ENCODE peak calls at places on chromosomes 11 and 22, in ten cellular contexts. One of them, this sample, is unnamed.
A peak's percentile ranks its signal among the peaks of the same experiment; 100 is the strongest.

GRCh38 chr11:77322926-77323590 is 21.6 kb upstream of the GDPD4 start:
- DNase-seq in transverse colon: no peak
- DNase-seq in T-cell: no peak
- DNase-seq in CD4-positive, alpha-beta memory T cell: no peak
- DNase-seq in AG10803: peak; percentile 35
- DNase-seq in stimulated activated CD4-positive, alpha-beta T cell treated with anti-CD3 and anti-CD28 coated beads, TNF-alpha, amount 100 ng/mL, for 48 hours: no peak
- DNase-seq in IMR-90: peak; percentile 57
- DNase-seq in sigmoid colon: no peak
- DNase-seq in GM12865: no peak
- DNase-seq in esophagus squamous epithelium: no peak
- DNase-seq in this sample: no peak

GRCh38 chr11:70075836-70076235 is 2.3 kb upstream of the ANO1 start:
- DNase-seq in transverse colon: no peak
- DNase-seq in T-cell: no peak
- DNase-seq in CD4-positive, alpha-beta memory T cell: no peak
- DNase-seq in AG10803: no peak
- DNase-seq in stimulated activated CD4-positive, alpha-beta T cell treated with anti-CD3 and anti-CD28 coated beads, TNF-alpha, amount 100 ng/mL, for 48 hours: no peak
- DNase-seq in IMR-90: no peak
- DNase-seq in sigmoid colon: peak; percentile 42
- DNase-seq in GM12865: no peak
- DNase-seq in esophagus squamous epithelium: no peak
- DNase-seq in this sample: no peak

GRCh38 chr11:61477126-61477525 is 31.4 kb upstream of the LRRC10B start:
- DNase-seq in transverse colon: no peak
- DNase-seq in T-cell: no peak
- DNase-seq in CD4-positive, alpha-beta memory T cell: no peak
- DNase-seq in AG10803: no peak
- DNase-seq in stimulated activated CD4-positive, alpha-beta T cell treated with anti-CD3 and anti-CD28 coated beads, TNF-alpha, amount 100 ng/mL, for 48 hours: no peak
- DNase-seq in IMR-90: no peak
- DNase-seq in sigmoid colon: no peak
- DNase-seq in GM12865: no peak
- DNase-seq in esophagus squamous epithelium: no peak
- DNase-seq in this sample: no peak

GRCh38 chr11:123642435-123642834 is 12.0 kb downstream of the SCN3B start:
- DNase-seq in transverse colon: no peak
- DNase-seq in T-cell: no peak
- DNase-seq in CD4-positive, alpha-beta memory T cell: no peak
- DNase-seq in AG10803: no peak
- DNase-seq in stimulated activated CD4-positive, alpha-beta T cell treated with anti-CD3 and anti-CD28 coated beads, TNF-alpha, amount 100 ng/mL, for 48 hours: no peak
- DNase-seq in IMR-90: no peak
- DNase-seq in sigmoid colon: no peak
- DNase-seq in GM12865: no peak
- DNase-seq in esophagus squamous epithelium: no peak
- DNase-seq in this sample: no peak

GRCh38 chr11:45167283-45167682 is 20.8 kb downstream of the PRDM11 start:
- DNase-seq in transverse colon: no peak
- DNase-seq in T-cell: no peak
- DNase-seq in CD4-positive, alpha-beta memory T cell: no peak
- DNase-seq in AG10803: no peak
- DNase-seq in stimulated activated CD4-positive, alpha-beta T cell treated with anti-CD3 and anti-CD28 coated beads, TNF-alpha, amount 100 ng/mL, for 48 hours: no peak
- DNase-seq in IMR-90: no peak
- DNase-seq in sigmoid colon: no peak
- DNase-seq in GM12865: no peak
- DNase-seq in esophagus squamous epithelium: no peak
- DNase-seq in this sample: no peak

GRCh38 chr11:34342008-34342533 is 15.7 kb downstream of the ABTB2 start:
- DNase-seq in transverse colon: peak; percentile 60
- DNase-seq in T-cell: no peak
- DNase-seq in CD4-positive, alpha-beta memory T cell: no peak
- DNase-seq in AG10803: peak; percentile 84
- DNase-seq in stimulated activated CD4-positive, alpha-beta T cell treated with anti-CD3 and anti-CD28 coated beads, TNF-alpha, amount 100 ng/mL, for 48 hours: no peak
- DNase-seq in IMR-90: peak; percentile 38
- DNase-seq in sigmoid colon: peak; percentile 67
- DNase-seq in GM12865: no peak
- DNase-seq in esophagus squamous epithelium: no peak
- DNase-seq in this sample: no peak

GRCh38 chr11:92376146-92376599 is 151.6 kb downstream of the FAT3 start:
- DNase-seq in transverse colon: no peak
- DNase-seq in T-cell: no peak
- DNase-seq in CD4-positive, alpha-beta memory T cell: no peak
- DNase-seq in AG10803: peak; percentile 37
- DNase-seq in stimulated activated CD4-positive, alpha-beta T cell treated with anti-CD3 and anti-CD28 coated beads, TNF-alpha, amount 100 ng/mL, for 48 hours: no peak
- DNase-seq in IMR-90: peak; percentile 83
- DNase-seq in sigmoid colon: no peak
- DNase-seq in GM12865: no peak
- DNase-seq in esophagus squamous epithelium: no peak
- DNase-seq in this sample: no peak

GRCh38 chr11:128488471-128488870 is 98.9 kb downstream of the ETS1 start:
- DNase-seq in transverse colon: no peak
- DNase-seq in T-cell: no peak
- DNase-seq in CD4-positive, alpha-beta memory T cell: no peak
- DNase-seq in AG10803: peak; percentile 98
- DNase-seq in stimulated activated CD4-positive, alpha-beta T cell treated with anti-CD3 and anti-CD28 coated beads, TNF-alpha, amount 100 ng/mL, for 48 hours: no peak
- DNase-seq in IMR-90: peak; percentile 98
- DNase-seq in sigmoid colon: no peak
- DNase-seq in GM12865: no peak
- DNase-seq in esophagus squamous epithelium: no peak
- DNase-seq in this sample: no peak

GRCh38 chr11:15845261-15845660 is 511.1 kb downstream of the SOX6 start:
- DNase-seq in transverse colon: no peak
- DNase-seq in T-cell: no peak
- DNase-seq in CD4-positive, alpha-beta memory T cell: no peak
- DNase-seq in AG10803: no peak
- DNase-seq in stimulated activated CD4-positive, alpha-beta T cell treated with anti-CD3 and anti-CD28 coated beads, TNF-alpha, amount 100 ng/mL, for 48 hours: no peak
- DNase-seq in IMR-90: no peak
- DNase-seq in sigmoid colon: no peak
- DNase-seq in GM12865: no peak
- DNase-seq in esophagus squamous epithelium: no peak
- DNase-seq in this sample: no peak

GRCh38 chr11:112227002-112227401 is 774 bp downstream of the PTS start:
- DNase-seq in transverse colon: no peak
- DNase-seq in T-cell: no peak
- DNase-seq in CD4-positive, alpha-beta memory T cell: no peak
- DNase-seq in AG10803: peak; percentile 52
- DNase-seq in stimulated activated CD4-positive, alpha-beta T cell treated with anti-CD3 and anti-CD28 coated beads, TNF-alpha, amount 100 ng/mL, for 48 hours: no peak
- DNase-seq in IMR-90: peak; percentile 48
- DNase-seq in sigmoid colon: no peak
- DNase-seq in GM12865: no peak
- DNase-seq in esophagus squamous epithelium: no peak
- DNase-seq in this sample: no peak

GRCh38 chr11:107598225-107599139 is 7.5 kb downstream of the ELMOD1 start:
- DNase-seq in transverse colon: no peak
- DNase-seq in T-cell: no peak
- DNase-seq in CD4-positive, alpha-beta memory T cell: no peak
- DNase-seq in AG10803: no peak
- DNase-seq in stimulated activated CD4-positive, alpha-beta T cell treated with anti-CD3 and anti-CD28 coated beads, TNF-alpha, amount 100 ng/mL, for 48 hours: no peak
- DNase-seq in IMR-90: no peak
- DNase-seq in sigmoid colon: no peak
- DNase-seq in GM12865: peak; percentile 32
- DNase-seq in esophagus squamous epithelium: no peak
- DNase-seq in this sample: no peak

GRCh38 chr22:29737251-29738117 is 17.7 kb downstream of the CABP7 start:
- DNase-seq in transverse colon: no peak
- DNase-seq in T-cell: no peak
- DNase-seq in CD4-positive, alpha-beta memory T cell: no peak
- DNase-seq in AG10803: no peak
- DNase-seq in stimulated activated CD4-positive, alpha-beta T cell treated with anti-CD3 and anti-CD28 coated beads, TNF-alpha, amount 100 ng/mL, for 48 hours: no peak
- DNase-seq in IMR-90: no peak
- DNase-seq in sigmoid colon: no peak
- DNase-seq in GM12865: no peak
- DNase-seq in esophagus squamous epithelium: no peak
- DNase-seq in this sample: no peak

GRCh38 chr22:29625090-29625825 is 21.8 kb downstream of the NF2 start:
- DNase-seq in transverse colon: peak; percentile 34
- DNase-seq in T-cell: peak; percentile 13
- DNase-seq in CD4-positive, alpha-beta memory T cell: peak; percentile 41
- DNase-seq in AG10803: peak; percentile 93
- DNase-seq in stimulated activated CD4-positive, alpha-beta T cell treated with anti-CD3 and anti-CD28 coated beads, TNF-alpha, amount 100 ng/mL, for 48 hours: no peak
- DNase-seq in IMR-90: peak; percentile 85
- DNase-seq in sigmoid colon: peak; percentile 75
- DNase-seq in GM12865: peak; percentile 58
- DNase-seq in esophagus squamous epithelium: no peak
- DNase-seq in this sample: no peak

GRCh38 chr11:63635762-63636465 is 21.7 kb upstream of the PLAAT3 start:
- DNase-seq in transverse colon: peak; percentile 64
- DNase-seq in T-cell: peak; percentile 66
- DNase-seq in CD4-positive, alpha-beta memory T cell: peak; percentile 69
- DNase-seq in AG10803: peak; percentile 58
- DNase-seq in stimulated activated CD4-positive, alpha-beta T cell treated with anti-CD3 and anti-CD28 coated beads, TNF-alpha, amount 100 ng/mL, for 48 hours: peak; percentile 38
- DNase-seq in IMR-90: peak; percentile 63
- DNase-seq in sigmoid colon: peak; percentile 74
- DNase-seq in GM12865: peak; percentile 73
- DNase-seq in esophagus squamous epithelium: no peak
- DNase-seq in this sample: peak; percentile 48

GRCh38 chr11:43735931-43736330 is 55.4 kb downstream of the HSD17B12 start:
- DNase-seq in transverse colon: no peak
- DNase-seq in T-cell: no peak
- DNase-seq in CD4-positive, alpha-beta memory T cell: no peak
- DNase-seq in AG10803: peak; percentile 76
- DNase-seq in stimulated activated CD4-positive, alpha-beta T cell treated with anti-CD3 and anti-CD28 coated beads, TNF-alpha, amount 100 ng/mL, for 48 hours: no peak
- DNase-seq in IMR-90: peak; percentile 71
- DNase-seq in sigmoid colon: no peak
- DNase-seq in GM12865: no peak
- DNase-seq in esophagus squamous epithelium: no peak
- DNase-seq in this sample: no peak

GRCh38 chr11:554824-555499 is 5.6 kb downstream of the LMNTD2 start:
- DNase-seq in transverse colon: peak; percentile 81
- DNase-seq in T-cell: peak; percentile 65
- DNase-seq in CD4-positive, alpha-beta memory T cell: peak; percentile 77
- DNase-seq in AG10803: no peak
- DNase-seq in stimulated activated CD4-positive, alpha-beta T cell treated with anti-CD3 and anti-CD28 coated beads, TNF-alpha, amount 100 ng/mL, for 48 hours: no peak
- DNase-seq in IMR-90: no peak
- DNase-seq in sigmoid colon: no peak
- DNase-seq in GM12865: peak; percentile 88
- DNase-seq in esophagus squamous epithelium: no peak
- DNase-seq in this sample: peak; percentile 68

GRCh38 chr11:103904324-103904667 is 132.1 kb upstream of the DDI1 start:
- DNase-seq in transverse colon: no peak
- DNase-seq in T-cell: no peak
- DNase-seq in CD4-positive, alpha-beta memory T cell: no peak
- DNase-seq in AG10803: no peak
- DNase-seq in stimulated activated CD4-positive, alpha-beta T cell treated with anti-CD3 and anti-CD28 coated beads, TNF-alpha, amount 100 ng/mL, for 48 hours: no peak
- DNase-seq in IMR-90: no peak
- DNase-seq in sigmoid colon: no peak
- DNase-seq in GM12865: peak; percentile 82
- DNase-seq in esophagus squamous epithelium: no peak
- DNase-seq in this sample: no peak

GRCh38 chr11:105229257-105229656 is 89.7 kb upstream of the CARD18 start:
- DNase-seq in transverse colon: no peak
- DNase-seq in T-cell: no peak
- DNase-seq in CD4-positive, alpha-beta memory T cell: no peak
- DNase-seq in AG10803: peak; percentile 82
- DNase-seq in stimulated activated CD4-positive, alpha-beta T cell treated with anti-CD3 and anti-CD28 coated beads, TNF-alpha, amount 100 ng/mL, for 48 hours: no peak
- DNase-seq in IMR-90: peak; percentile 80
- DNase-seq in sigmoid colon: no peak
- DNase-seq in GM12865: no peak
- DNase-seq in esophagus squamous epithelium: no peak
- DNase-seq in this sample: no peak

GRCh38 chr11:113159967-113160621 is 154.3 kb upstream of the TTC12 start:
- DNase-seq in transverse colon: no peak
- DNase-seq in T-cell: no peak
- DNase-seq in CD4-positive, alpha-beta memory T cell: no peak
- DNase-seq in AG10803: peak; percentile 14
- DNase-seq in stimulated activated CD4-positive, alpha-beta T cell treated with anti-CD3 and anti-CD28 coated beads, TNF-alpha, amount 100 ng/mL, for 48 hours: no peak
- DNase-seq in IMR-90: no peak
- DNase-seq in sigmoid colon: no peak
- DNase-seq in GM12865: no peak
- DNase-seq in esophagus squamous epithelium: no peak
- DNase-seq in this sample: no peak

GRCh38 chr11:126153999-126154398 is 57.5 kb downstream of the RPUSD4 start:
- DNase-seq in transverse colon: no peak
- DNase-seq in T-cell: no peak
- DNase-seq in CD4-positive, alpha-beta memory T cell: no peak
- DNase-seq in AG10803: peak; percentile 74
- DNase-seq in stimulated activated CD4-positive, alpha-beta T cell treated with anti-CD3 and anti-CD28 coated beads, TNF-alpha, amount 100 ng/mL, for 48 hours: no peak
- DNase-seq in IMR-90: peak; percentile 92
- DNase-seq in sigmoid colon: peak; percentile 62
- DNase-seq in GM12865: no peak
- DNase-seq in esophagus squamous epithelium: no peak
- DNase-seq in this sample: no peak

GRCh38 chr11:17927643-17928343 is 85.1 kb downstream of the SERGEF start:
- DNase-seq in transverse colon: no peak
- DNase-seq in T-cell: no peak
- DNase-seq in CD4-positive, alpha-beta memory T cell: no peak
- DNase-seq in AG10803: peak; percentile 82
- DNase-seq in stimulated activated CD4-positive, alpha-beta T cell treated with anti-CD3 and anti-CD28 coated beads, TNF-alpha, amount 100 ng/mL, for 48 hours: no peak
- DNase-seq in IMR-90: peak; percentile 85
- DNase-seq in sigmoid colon: no peak
- DNase-seq in GM12865: no peak
- DNase-seq in esophagus squamous epithelium: no peak
- DNase-seq in this sample: no peak

GRCh38 chr22:24431309-24432034 is 4.1 kb downstream of the ADORA2A start:
- DNase-seq in transverse colon: no peak
- DNase-seq in T-cell: no peak
- DNase-seq in CD4-positive, alpha-beta memory T cell: no peak
- DNase-seq in AG10803: no peak
- DNase-seq in stimulated activated CD4-positive, alpha-beta T cell treated with anti-CD3 and anti-CD28 coated beads, TNF-alpha, amount 100 ng/mL, for 48 hours: no peak
- DNase-seq in IMR-90: no peak
- DNase-seq in sigmoid colon: peak; percentile 50
- DNase-seq in GM12865: no peak
- DNase-seq in esophagus squamous epithelium: no peak
- DNase-seq in this sample: no peak

GRCh38 chr11:73313652-73314051 is 5.6 kb downstream of the ARHGEF17 start:
- DNase-seq in transverse colon: no peak
- DNase-seq in T-cell: no peak
- DNase-seq in CD4-positive, alpha-beta memory T cell: no peak
- DNase-seq in AG10803: no peak
- DNase-seq in stimulated activated CD4-positive, alpha-beta T cell treated with anti-CD3 and anti-CD28 coated beads, TNF-alpha, amount 100 ng/mL, for 48 hours: no peak
- DNase-seq in IMR-90: no peak
- DNase-seq in sigmoid colon: no peak
- DNase-seq in GM12865: peak; percentile 49
- DNase-seq in esophagus squamous epithelium: no peak
- DNase-seq in this sample: no peak

GRCh38 chr11:43547411-43547718 is 133.2 kb upstream of the HSD17B12 start:
- DNase-seq in transverse colon: no peak
- DNase-seq in T-cell: no peak
- DNase-seq in CD4-positive, alpha-beta memory T cell: no peak
- DNase-seq in AG10803: no peak
- DNase-seq in stimulated activated CD4-positive, alpha-beta T cell treated with anti-CD3 and anti-CD28 coated beads, TNF-alpha, amount 100 ng/mL, for 48 hours: no peak
- DNase-seq in IMR-90: no peak
- DNase-seq in sigmoid colon: no peak
- DNase-seq in GM12865: no peak
- DNase-seq in esophagus squamous epithelium: no peak
- DNase-seq in this sample: no peak

This sample was measured in GM18507.